ENCODE peak calls at places on chromosome 7, in nine cellular contexts. One of them, this sample, is unnamed.

GRCh38 chr7:111041577-111041976 is 49.4 kb upstream of the LRRN3 start:
- DNase-seq in cardiac fibroblast: peak
- DNase-seq in lower leg skin: no peak
- DNase-seq in AG04450: no peak
- DNase-seq in BJ: no peak
- DNase-seq in aorta: no peak
- DNase-seq in adrenal gland: no peak
- DNase-seq in astrocyte: no peak
- DNase-seq in ovary: no peak
- DNase-seq in this sample: no peak

GRCh38 chr7:129083525-129083924 is 28.6 kb upstream of the TNPO3 start:
- DNase-seq in astrocyte: no peak
- DNase-seq in AG04450: no peak
- DNase-seq in BJ: no peak
- DNase-seq in lower leg skin: no peak
- DNase-seq in ovary: no peak
- DNase-seq in adrenal gland: no peak
- DNase-seq in cardiac fibroblast: peak
- DNase-seq in aorta: no peak
- DNase-seq in this sample: no peak

GRCh38 chr7:104914427-104914826 is 99.6 kb upstream of the KMT2E start:
- DNase-seq in astrocyte: no peak
- DNase-seq in BJ: no peak
- DNase-seq in lower leg skin: peak
- DNase-seq in aorta: no peak
- DNase-seq in adrenal gland: no peak
- DNase-seq in ovary: no peak
- DNase-seq in AG04450: no peak
- DNase-seq in cardiac fibroblast: no peak
- DNase-seq in this sample: no peak

GRCh38 chr7:137005873-137006272 is 137.4 kb downstream of the CHRM2 start:
- DNase-seq in BJ: no peak
- DNase-seq in cardiac fibroblast: no peak
- DNase-seq in adrenal gland: no peak
- DNase-seq in astrocyte: no peak
- DNase-seq in AG04450: no peak
- DNase-seq in aorta: no peak
- DNase-seq in ovary: no peak
- DNase-seq in lower leg skin: no peak
- DNase-seq in this sample: no peak

GRCh38 chr7:47885309-47886000 is 62.8 kb downstream of the PKD1L1 start:
- DNase-seq in adrenal gland: no peak
- DNase-seq in aorta: no peak
- DNase-seq in AG04450: no peak
- DNase-seq in astrocyte: no peak
- DNase-seq in lower leg skin: peak
- DNase-seq in cardiac fibroblast: no peak
- DNase-seq in ovary: no peak
- DNase-seq in BJ: no peak
- DNase-seq in this sample: no peak

GRCh38 chr7:113799896-113800295 is 118.9 kb downstream of the PPP1R3A start:
- DNase-seq in aorta: no peak
- DNase-seq in astrocyte: no peak
- DNase-seq in ovary: no peak
- DNase-seq in adrenal gland: no peak
- DNase-seq in cardiac fibroblast: no peak
- DNase-seq in lower leg skin: no peak
- DNase-seq in BJ: no peak
- DNase-seq in AG04450: no peak
- DNase-seq in this sample: no peak

GRCh38 chr7:371779-372545 is 82.0 kb downstream of the FOXL3 start:
- DNase-seq in BJ: no peak
- DNase-seq in ovary: peak
- DNase-seq in aorta: peak
- DNase-seq in AG04450: no peak
- DNase-seq in lower leg skin: peak
- DNase-seq in adrenal gland: no peak
- DNase-seq in astrocyte: no peak
- DNase-seq in cardiac fibroblast: no peak
- DNase-seq in this sample: no peak

GRCh38 chr7:155058861-155059355 is 11.2 kb upstream of the HTR5A start:
- DNase-seq in lower leg skin: no peak
- DNase-seq in astrocyte: no peak
- DNase-seq in BJ: no peak
- DNase-seq in AG04450: no peak
- DNase-seq in cardiac fibroblast: no peak
- DNase-seq in adrenal gland: no peak
- DNase-seq in aorta: no peak
- DNase-seq in ovary: no peak
- DNase-seq in this sample: no peak

GRCh38 chr7:143395187-143396149 is 13.2 kb downstream of the EPHA1 start:
- DNase-seq in adrenal gland: peak
- DNase-seq in ovary: no peak
- DNase-seq in aorta: no peak
- DNase-seq in cardiac fibroblast: peak
- DNase-seq in lower leg skin: peak
- DNase-seq in BJ: no peak
- DNase-seq in AG04450: no peak
- DNase-seq in astrocyte: no peak
- DNase-seq in this sample: no peak

GRCh38 chr7:100441641-100442535 is 5.6 kb upstream of the PPP1R35 start:
- DNase-seq in adrenal gland: peak
- DNase-seq in AG04450: no peak
- DNase-seq in cardiac fibroblast: no peak
- DNase-seq in aorta: peak
- DNase-seq in lower leg skin: peak
- DNase-seq in astrocyte: no peak
- DNase-seq in ovary: peak
- DNase-seq in BJ: no peak
- DNase-seq in this sample: no peak

GRCh38 chr7:20213378-20213777 is 3.8 kb downstream of the MACC1 start:
- DNase-seq in adrenal gland: no peak
- DNase-seq in aorta: no peak
- DNase-seq in AG04450: no peak
- DNase-seq in astrocyte: no peak
- DNase-seq in ovary: no peak
- DNase-seq in lower leg skin: no peak
- DNase-seq in BJ: no peak
- DNase-seq in cardiac fibroblast: no peak
- DNase-seq in this sample: no peak

GRCh38 chr7:20214132-20214531 is 3.1 kb downstream of the MACC1 start:
- DNase-seq in lower leg skin: no peak
- DNase-seq in adrenal gland: no peak
- DNase-seq in astrocyte: no peak
- DNase-seq in AG04450: no peak
- DNase-seq in aorta: no peak
- DNase-seq in ovary: no peak
- DNase-seq in BJ: no peak
- DNase-seq in cardiac fibroblast: no peak
- DNase-seq in this sample: no peak

GRCh38 chr7:20216637-20217036 is 547 bp downstream of the MACC1 start:
- DNase-seq in astrocyte: no peak
- DNase-seq in BJ: no peak
- DNase-seq in adrenal gland: no peak
- DNase-seq in ovary: no peak
- DNase-seq in cardiac fibroblast: no peak
- DNase-seq in lower leg skin: no peak
- DNase-seq in aorta: no peak
- DNase-seq in AG04450: no peak
- DNase-seq in this sample: no peak

GRCh38 chr7:20217193-20217948 is at the start of gene MACC1:
- DNase-seq in ovary: no peak
- DNase-seq in BJ: no peak
- DNase-seq in aorta: no peak
- DNase-seq in adrenal gland: no peak
- DNase-seq in cardiac fibroblast: no peak
- DNase-seq in lower leg skin: no peak
- DNase-seq in AG04450: no peak
- DNase-seq in astrocyte: no peak
- DNase-seq in this sample: peak

GRCh38 chr7:20214787-20215669 is 2.2 kb downstream of the MACC1 start:
- DNase-seq in aorta: no peak
- DNase-seq in AG04450: no peak
- DNase-seq in cardiac fibroblast: no peak
- DNase-seq in adrenal gland: no peak
- DNase-seq in ovary: no peak
- DNase-seq in BJ: no peak
- DNase-seq in lower leg skin: no peak
- DNase-seq in astrocyte: peak
- DNase-seq in this sample: no peak
- H3K4me3 ChIP-seq in aorta: no peak
- H3K4me3 ChIP-seq in AG04450: no peak
- H3K4me3 ChIP-seq in cardiac fibroblast: no peak
- H3K4me3 ChIP-seq in adrenal gland: no peak
- H3K4me3 ChIP-seq in ovary: no peak
- H3K4me3 ChIP-seq in BJ: no peak
- H3K4me3 ChIP-seq in lower leg skin: no peak
- H3K4me3 ChIP-seq in astrocyte: no peak
- H3K4me3 ChIP-seq in this sample: no peak

GRCh38 chr7:82429408-82429807 is 14.2 kb downstream of the CACNA2D1 start:
- DNase-seq in adrenal gland: peak
- DNase-seq in astrocyte: no peak
- DNase-seq in cardiac fibroblast: peak
- DNase-seq in ovary: no peak
- DNase-seq in AG04450: no peak
- DNase-seq in aorta: no peak
- DNase-seq in lower leg skin: no peak
- DNase-seq in BJ: no peak
- DNase-seq in this sample: no peak

GRCh38 chr7:82419200-82419599 is 24.4 kb downstream of the CACNA2D1 start:
- DNase-seq in aorta: no peak
- DNase-seq in astrocyte: no peak
- DNase-seq in BJ: no peak
- DNase-seq in lower leg skin: no peak
- DNase-seq in cardiac fibroblast: no peak
- DNase-seq in AG04450: no peak
- DNase-seq in adrenal gland: peak
- DNase-seq in ovary: no peak
- DNase-seq in this sample: no peak

GRCh38 chr7:82417898-82418297 is 25.7 kb downstream of the CACNA2D1 start:
- DNase-seq in AG04450: no peak
- DNase-seq in astrocyte: no peak
- DNase-seq in cardiac fibroblast: no peak
- DNase-seq in ovary: no peak
- DNase-seq in lower leg skin: no peak
- DNase-seq in adrenal gland: no peak
- DNase-seq in aorta: no peak
- DNase-seq in BJ: no peak
- DNase-seq in this sample: no peak

GRCh38 chr7:82428186-82428961 is 15.2 kb downstream of the CACNA2D1 start:
- DNase-seq in lower leg skin: no peak
- DNase-seq in BJ: peak
- DNase-seq in astrocyte: peak
- DNase-seq in AG04450: peak
- DNase-seq in aorta: no peak
- DNase-seq in cardiac fibroblast: peak
- DNase-seq in ovary: no peak
- DNase-seq in adrenal gland: no peak
- DNase-seq in this sample: no peak

GRCh38 chr7:82423446-82423845 is 20.1 kb downstream of the CACNA2D1 start:
- DNase-seq in cardiac fibroblast: peak
- DNase-seq in AG04450: no peak
- DNase-seq in BJ: no peak
- DNase-seq in lower leg skin: no peak
- DNase-seq in aorta: no peak
- DNase-seq in ovary: no peak
- DNase-seq in adrenal gland: no peak
- DNase-seq in astrocyte: no peak
- DNase-seq in this sample: no peak
- H3K4me3 ChIP-seq in cardiac fibroblast: no peak
- H3K4me3 ChIP-seq in AG04450: no peak
- H3K4me3 ChIP-seq in BJ: no peak
- H3K4me3 ChIP-seq in lower leg skin: no peak
- H3K4me3 ChIP-seq in aorta: no peak
- H3K4me3 ChIP-seq in ovary: no peak
- H3K4me3 ChIP-seq in adrenal gland: no peak
- H3K4me3 ChIP-seq in astrocyte: no peak
- H3K4me3 ChIP-seq in this sample: no peak

DNA sequence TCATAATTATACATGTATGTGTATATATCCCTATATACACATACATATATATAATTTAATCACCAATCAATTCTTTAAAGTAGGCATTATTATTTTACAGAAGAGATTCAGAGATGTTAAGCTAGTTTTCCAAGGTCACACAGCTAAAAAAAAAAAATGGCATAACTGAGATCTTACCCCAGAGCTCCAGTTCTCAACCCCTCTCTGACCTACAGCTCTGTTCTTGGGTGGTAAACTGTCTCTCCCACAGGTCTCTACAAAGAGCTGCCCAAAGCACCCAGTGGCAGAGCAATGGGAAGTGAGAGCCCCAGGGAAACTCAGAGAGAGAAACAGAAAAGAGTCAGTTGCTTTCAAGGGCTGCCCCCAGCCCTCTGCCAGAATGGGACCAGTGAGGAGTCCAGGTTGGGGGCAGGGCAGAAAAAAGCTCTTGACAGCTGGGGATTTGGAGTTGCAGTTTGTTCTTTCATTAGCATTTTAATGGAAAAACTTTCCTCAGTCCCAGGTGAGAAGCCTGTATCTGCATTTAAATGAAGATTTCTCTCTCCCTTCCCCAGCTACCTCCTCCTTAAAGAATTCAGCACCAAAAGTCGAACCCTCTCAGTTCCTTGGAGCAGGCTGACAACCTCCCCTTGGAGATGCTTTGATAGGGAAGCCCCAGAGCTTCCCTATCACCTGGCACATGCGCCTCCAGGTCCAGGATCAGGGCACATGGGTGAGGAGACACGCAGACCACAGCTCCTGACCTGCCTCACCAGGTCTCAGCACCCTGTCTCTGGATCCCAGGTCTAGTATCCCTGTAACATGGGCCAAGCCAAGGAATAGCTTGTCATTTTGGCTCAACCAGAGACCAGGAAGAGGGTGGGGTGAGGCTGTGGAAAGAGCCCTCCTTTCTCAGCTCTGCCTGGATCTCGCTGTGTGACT is 388.1 kb downstream of the PLXNA4 start:
- DNase-seq in ovary: no peak
- DNase-seq in AG04450: no peak
- DNase-seq in aorta: peak
- DNase-seq in cardiac fibroblast: no peak
- DNase-seq in astrocyte: no peak
- DNase-seq in BJ: no peak
- DNase-seq in adrenal gland: no peak
- DNase-seq in lower leg skin: no peak
- DNase-seq in this sample: no peak
- H3K4me3 ChIP-seq in ovary: no peak
- H3K4me3 ChIP-seq in AG04450: no peak
- H3K4me3 ChIP-seq in aorta: no peak
- H3K4me3 ChIP-seq in cardiac fibroblast: no peak
- H3K4me3 ChIP-seq in astrocyte: no peak
- H3K4me3 ChIP-seq in BJ: no peak
- H3K4me3 ChIP-seq in adrenal gland: no peak
- H3K4me3 ChIP-seq in lower leg skin: no peak
- H3K4me3 ChIP-seq in this sample: no peak

DNA sequence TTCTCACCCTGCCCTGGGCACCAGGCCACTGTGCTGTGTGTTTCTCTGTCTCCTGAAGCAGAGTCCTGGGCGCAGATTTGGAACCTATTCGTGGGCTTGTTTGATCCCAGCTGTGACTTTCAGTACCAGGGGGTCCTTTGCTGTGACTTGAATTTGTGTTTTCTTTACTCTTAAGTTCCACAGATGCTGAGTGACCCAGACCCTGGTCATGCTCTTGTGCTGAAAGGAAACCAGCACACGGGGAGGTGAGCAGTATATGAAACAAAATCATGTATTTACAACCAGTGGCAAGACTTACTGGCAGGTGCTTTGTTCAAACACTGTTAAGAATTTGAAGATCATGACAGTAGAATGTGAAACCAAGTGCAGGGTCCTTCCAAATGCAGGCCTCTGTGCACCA is 89.2 kb upstream of the PRSS58 start:
- DNase-seq in lower leg skin: no peak
- DNase-seq in astrocyte: no peak
- DNase-seq in BJ: no peak
- DNase-seq in AG04450: no peak
- DNase-seq in cardiac fibroblast: no peak
- DNase-seq in ovary: no peak
- DNase-seq in aorta: no peak
- DNase-seq in adrenal gland: no peak
- DNase-seq in this sample: no peak
- H3K4me3 ChIP-seq in lower leg skin: no peak
- H3K4me3 ChIP-seq in astrocyte: no peak
- H3K4me3 ChIP-seq in BJ: no peak
- H3K4me3 ChIP-seq in AG04450: no peak
- H3K4me3 ChIP-seq in cardiac fibroblast: no peak
- H3K4me3 ChIP-seq in ovary: no peak
- H3K4me3 ChIP-seq in aorta: no peak
- H3K4me3 ChIP-seq in adrenal gland: no peak
- H3K4me3 ChIP-seq in this sample: no peak

This sample was measured in kidney epithelial cell.